ENCODE peak calls at places on chromosomes 12 and 14, in nine cellular contexts. G is posterior cingulate gyrus; O is T-cell; I is stimulated activated CD8-positive, alpha-beta memory T cell treated with anti-CD3 and anti-CD28 coated beads, Interleukin-7, amount 100 ng/mL, for 1 hour; R is SK-N-DZ; A is caudate nucleus; K is cardiac muscle cell; V is D341Med; H is midbrain. U is an unnamed sample.

GRCh38 chr12:78402366-78403134 is 462.0 kb upstream of the SYT1 start:
- DNase-seq in G (no peak), O (no peak), I (no peak), R (peak; percentile 99), A (no peak), K (no peak), V (no peak), H (no peak), U (no peak)

GRCh38 chr14:92135269-92135668 is 13.5 kb downstream of the CPSF2 start:
- DNase-seq in G (no peak), O (no peak), I (no peak), R (no peak), A (no peak), K (peak; percentile 65), V (peak; percentile 30), H (peak; percentile 8), U (no peak)

GRCh38 chr12:124518051-124518932 is 49.1 kb downstream of the NCOR2 start:
- DNase-seq in G (peak; percentile 95), O (no peak), I (no peak), R (peak; percentile 81), A (peak; percentile 84), K (peak; percentile 100), V (peak; percentile 88), H (peak; percentile 99), U (peak; percentile 98)

GRCh38 chr12:49540229-49541139 is 1.7 kb downstream of the KCNH3 start:
- DNase-seq in G (no peak), O (no peak), I (no peak), R (no peak), A (no peak), K (no peak), V (peak; percentile 32), H (no peak), U (no peak)

GRCh38 chr12:19205120-19205519 is 75.6 kb downstream of the PLEKHA5 start:
- DNase-seq in G (no peak), O (no peak), I (no peak), R (no peak), A (no peak), K (no peak), V (no peak), H (peak; percentile 58), U (no peak)

GRCh38 chr14:25003537-25003936 is 46.4 kb downstream of the STXBP6 start:
- DNase-seq in G (no peak), O (no peak), I (no peak), R (no peak), A (no peak), K (peak; percentile 29), V (no peak), H (no peak), U (no peak)

GRCh38 chr14:104283197-104284106 is 145.1 kb downstream of the KIF26A start:
- DNase-seq in G (no peak), O (no peak), I (no peak), R (no peak), A (no peak), K (no peak), V (peak; percentile 15), H (no peak), U (no peak)

GRCh38 chr12:26648584-26648983 is 184.4 kb downstream of the ITPR2 start:
- DNase-seq in G (no peak), O (no peak), I (no peak), R (no peak), A (no peak), K (peak; percentile 90), V (no peak), H (no peak), U (no peak)

GRCh38 chr14:100403802-100404201 is 80.7 kb downstream of the SLC25A47 start:
- DNase-seq in G (no peak), O (no peak), I (no peak), R (no peak), A (no peak), K (no peak), V (no peak), H (no peak), U (no peak)

GRCh38 chr12:52243774-52244614 is 11.0 kb downstream of the KRT7 start:
- DNase-seq in G (no peak), O (peak; percentile 36), I (peak; percentile 6), R (peak; percentile 15), A (no peak), K (peak; percentile 91), V (no peak), H (no peak), U (no peak)

GRCh38 chr12:50569321-50569720 is 64.5 kb downstream of the DIP2B start:
- DNase-seq in G (no peak), O (no peak), I (no peak), R (no peak), A (no peak), K (no peak), V (no peak), H (peak; percentile 26), U (no peak)

GRCh38 chr14:97891515-97891914 is 1094.3 kb downstream of the VRK1 start:
- DNase-seq in G (no peak), O (no peak), I (no peak), R (no peak), A (no peak), K (no peak), V (no peak), H (no peak), U (no peak)

GRCh38 chr14:44403194-44403593 is 103.9 kb downstream of the FSCB start:
- DNase-seq in G (no peak), O (no peak), I (no peak), R (no peak), A (no peak), K (no peak), V (no peak), H (no peak), U (no peak)

GRCh38 chr14:91523972-91524371 is 13.9 kb upstream of the PPP4R3A start:
- DNase-seq in G (no peak), O (no peak), I (no peak), R (no peak), A (no peak), K (no peak), V (no peak), H (no peak), U (no peak)

GRCh38 chr12:60059180-60059579 is 463.4 kb downstream of the SLC16A7 start:
- DNase-seq in G (no peak), O (no peak), I (no peak), R (no peak), A (no peak), K (no peak), V (no peak), H (no peak), U (no peak)

GRCh38 chr12:121279507-121279915 is 17.0 kb downstream of the CAMKK2 start:
- DNase-seq in G (peak; percentile 45), O (no peak), I (no peak), R (no peak), A (no peak), K (peak; percentile 64), V (no peak), H (peak; percentile 19), U (no peak)

GRCh38 chr14:53044486-53044885 is 93.6 kb upstream of the FERMT2 start:
- DNase-seq in G (no peak), O (no peak), I (no peak), R (no peak), A (no peak), K (peak; percentile 63), V (no peak), H (no peak), U (no peak)

GRCh38 chr14:50780393-50780792 is 50.6 kb downstream of the NIN start:
- DNase-seq in G (no peak), O (no peak), I (no peak), R (no peak), A (no peak), K (no peak), V (no peak), H (no peak), U (no peak)

GRCh38 chr12:108634225-108634795 is 616 bp upstream of the SELPLG start:
- DNase-seq in G (no peak), O (peak; percentile 43), I (no peak), R (no peak), A (no peak), K (no peak), V (peak; percentile 7), H (no peak), U (no peak)

GRCh38 chr12:51884676-51885229 is 3.1 kb upstream of the ANKRD33 start:
- DNase-seq in G (no peak), O (no peak), I (no peak), R (no peak), A (no peak), K (no peak), V (no peak), H (no peak), U (no peak)

GRCh38 chr12:75976913-75977312 is 54.7 kb downstream of the PHLDA1 start:
- DNase-seq in G (no peak), O (no peak), I (no peak), R (no peak), A (no peak), K (no peak), V (no peak), H (no peak), U (no peak)

GRCh38 chr12:53219116-53219955 is 12.3 kb upstream of the ITGB7 start:
- DNase-seq in G (no peak), O (no peak), I (no peak), R (no peak), A (no peak), K (peak; percentile 56), V (no peak), H (no peak), U (no peak)

GRCh38 chr12:130703733-130704375 is 12.2 kb downstream of the RIMBP2 start:
- DNase-seq in G (no peak), O (no peak), I (no peak), R (no peak), A (no peak), K (no peak), V (no peak), H (no peak), U (no peak)

GRCh38 chr14:68961781-68962584 is 17.1 kb downstream of the ACTN1 start:
- DNase-seq in G (peak; percentile 71), O (no peak), I (no peak), R (peak; percentile 66), A (peak; percentile 44), K (no peak), V (no peak), H (no peak), U (no peak)

GRCh38 chr12:31574803-31575573 is 15.9 kb downstream of the DENND5B start:
- DNase-seq in G (no peak), O (no peak), I (no peak), R (no peak), A (no peak), K (peak; percentile 66), V (no peak), H (no peak), U (no peak)

GRCh38 chr12:684416-684815 is 21.2 kb upstream of the NINJ2 start:
- DNase-seq in G (no peak), O (no peak), I (no peak), R (no peak), A (no peak), K (no peak), V (no peak), H (no peak), U (no peak)

GRCh38 chr12:103955811-103956514 is 9.7 kb upstream of the TDG start:
- DNase-seq in G (no peak), O (no peak), I (no peak), R (no peak), A (no peak), K (no peak), V (peak; percentile 37), H (no peak), U (no peak)

GRCh38 chr12:93080994-93081809 is 152.1 kb upstream of the EEA1 start:
- DNase-seq in G (no peak), O (no peak), I (no peak), R (no peak), A (no peak), K (peak; percentile 74), V (no peak), H (no peak), U (no peak)

GRCh38 chr12:27922591-27923139 is 49.9 kb downstream of the PTHLH start:
- DNase-seq in G (no peak), O (no peak), I (no peak), R (no peak), A (no peak), K (peak; percentile 70), V (no peak), H (peak; percentile 0), U (peak; percentile 14)

GRCh38 chr12:9813821-9814798 is 13.2 kb upstream of the KLRF1 start:
- DNase-seq in G (peak; percentile 49), O (peak; percentile 92), I (peak; percentile 85), R (peak; percentile 26), A (peak; percentile 20), K (peak; percentile 73), V (peak; percentile 86), H (peak; percentile 33), U (peak; percentile 29)

GRCh38 chr14:54483848-54484247 is 4.9 kb downstream of the GMFB start:
- DNase-seq in G (no peak), O (no peak), I (no peak), R (no peak), A (no peak), K (peak; percentile 19), V (no peak), H (no peak), U (no peak)